ENCODE peak calls at places on chromosomes 1 and 21, in six cellular contexts. One of them, this sample, is unnamed.

GRCh38 chr1:209513226-209513625 is 70.3 kb upstream of the CAMK1G start:
- DNase-seq in HTR-8/SVneo: peak
- DNase-seq in naive thymus-derived CD4-positive, alpha-beta T cell: no peak
- DNase-seq in activated CD4-positive, alpha-beta T cell treated with anti-CD3 and anti-CD28 coated beads for 48 hours: no peak
- DNase-seq in RWPE1: peak
- DNase-seq in A172: peak
- DNase-seq in this sample: no peak

GRCh38 chr1:173417563-173417962 is 59.6 kb upstream of the PRDX6 start:
- DNase-seq in HTR-8/SVneo: no peak
- DNase-seq in naive thymus-derived CD4-positive, alpha-beta T cell: no peak
- DNase-seq in activated CD4-positive, alpha-beta T cell treated with anti-CD3 and anti-CD28 coated beads for 48 hours: no peak
- DNase-seq in RWPE1: no peak
- DNase-seq in A172: no peak
- DNase-seq in this sample: no peak

GRCh38 chr1:53288247-53289049 is 39.4 kb downstream of the LRP8 start:
- DNase-seq in HTR-8/SVneo: no peak
- DNase-seq in naive thymus-derived CD4-positive, alpha-beta T cell: no peak
- DNase-seq in activated CD4-positive, alpha-beta T cell treated with anti-CD3 and anti-CD28 coated beads for 48 hours: no peak
- DNase-seq in RWPE1: no peak
- DNase-seq in A172: no peak
- DNase-seq in this sample: no peak

GRCh38 chr1:29195875-29196274 is 14.2 kb upstream of the SRSF4 start:
- DNase-seq in HTR-8/SVneo: no peak
- DNase-seq in naive thymus-derived CD4-positive, alpha-beta T cell: no peak
- DNase-seq in activated CD4-positive, alpha-beta T cell treated with anti-CD3 and anti-CD28 coated beads for 48 hours: no peak
- DNase-seq in RWPE1: no peak
- DNase-seq in A172: no peak
- DNase-seq in this sample: no peak

GRCh38 chr1:209590405-209590804 is 6.9 kb downstream of the CAMK1G start:
- DNase-seq in HTR-8/SVneo: no peak
- DNase-seq in naive thymus-derived CD4-positive, alpha-beta T cell: no peak
- DNase-seq in activated CD4-positive, alpha-beta T cell treated with anti-CD3 and anti-CD28 coated beads for 48 hours: no peak
- DNase-seq in RWPE1: no peak
- DNase-seq in A172: peak
- DNase-seq in this sample: no peak

GRCh38 chr1:107162745-107163144 is 21.9 kb downstream of the NTNG1 start:
- DNase-seq in HTR-8/SVneo: no peak
- DNase-seq in naive thymus-derived CD4-positive, alpha-beta T cell: no peak
- DNase-seq in activated CD4-positive, alpha-beta T cell treated with anti-CD3 and anti-CD28 coated beads for 48 hours: no peak
- DNase-seq in RWPE1: no peak
- DNase-seq in A172: no peak
- DNase-seq in this sample: no peak

GRCh38 chr1:225426395-225427248 is 1.2 kb downstream of the LBR start:
- DNase-seq in HTR-8/SVneo: peak
- DNase-seq in naive thymus-derived CD4-positive, alpha-beta T cell: peak
- DNase-seq in activated CD4-positive, alpha-beta T cell treated with anti-CD3 and anti-CD28 coated beads for 48 hours: peak
- DNase-seq in RWPE1: peak
- DNase-seq in A172: no peak
- DNase-seq in this sample: peak

GRCh38 chr21:45264919-45265515 is 22.7 kb downstream of the POFUT2 start:
- DNase-seq in HTR-8/SVneo: no peak
- DNase-seq in naive thymus-derived CD4-positive, alpha-beta T cell: no peak
- DNase-seq in activated CD4-positive, alpha-beta T cell treated with anti-CD3 and anti-CD28 coated beads for 48 hours: no peak
- DNase-seq in RWPE1: no peak
- DNase-seq in A172: no peak
- DNase-seq in this sample: no peak

GRCh38 chr1:74584185-74584584 is 71.8 kb upstream of the LRRC53 start:
- DNase-seq in HTR-8/SVneo: no peak
- DNase-seq in naive thymus-derived CD4-positive, alpha-beta T cell: no peak
- DNase-seq in activated CD4-positive, alpha-beta T cell treated with anti-CD3 and anti-CD28 coated beads for 48 hours: no peak
- DNase-seq in RWPE1: no peak
- DNase-seq in A172: no peak
- DNase-seq in this sample: no peak

GRCh38 chr1:203652718-203653461 is 26.3 kb downstream of the ATP2B4 start:
- DNase-seq in HTR-8/SVneo: no peak
- DNase-seq in naive thymus-derived CD4-positive, alpha-beta T cell: peak
- DNase-seq in activated CD4-positive, alpha-beta T cell treated with anti-CD3 and anti-CD28 coated beads for 48 hours: no peak
- DNase-seq in RWPE1: no peak
- DNase-seq in A172: no peak
- DNase-seq in this sample: no peak

GRCh38 chr21:25179116-25179515 is 428.2 kb downstream of the MRPL39 start:
- DNase-seq in HTR-8/SVneo: no peak
- DNase-seq in naive thymus-derived CD4-positive, alpha-beta T cell: no peak
- DNase-seq in activated CD4-positive, alpha-beta T cell treated with anti-CD3 and anti-CD28 coated beads for 48 hours: no peak
- DNase-seq in RWPE1: no peak
- DNase-seq in A172: peak
- DNase-seq in this sample: no peak

GRCh38 chr1:35210306-35211112 is 17.6 kb upstream of the SFPQ start:
- DNase-seq in HTR-8/SVneo: no peak
- DNase-seq in naive thymus-derived CD4-positive, alpha-beta T cell: no peak
- DNase-seq in activated CD4-positive, alpha-beta T cell treated with anti-CD3 and anti-CD28 coated beads for 48 hours: no peak
- DNase-seq in RWPE1: no peak
- DNase-seq in A172: no peak
- DNase-seq in this sample: no peak

GRCh38 chr1:187275346-187275745 is 446.6 kb downstream of the PLA2G4A start:
- DNase-seq in HTR-8/SVneo: no peak
- DNase-seq in naive thymus-derived CD4-positive, alpha-beta T cell: no peak
- DNase-seq in activated CD4-positive, alpha-beta T cell treated with anti-CD3 and anti-CD28 coated beads for 48 hours: no peak
- DNase-seq in RWPE1: no peak
- DNase-seq in A172: no peak
- DNase-seq in this sample: no peak

GRCh38 chr1:145858238-145858936 is 494 bp downstream of the PIAS3 start:
- DNase-seq in HTR-8/SVneo: no peak
- DNase-seq in naive thymus-derived CD4-positive, alpha-beta T cell: no peak
- DNase-seq in activated CD4-positive, alpha-beta T cell treated with anti-CD3 and anti-CD28 coated beads for 48 hours: peak
- DNase-seq in RWPE1: peak
- DNase-seq in A172: peak
- DNase-seq in this sample: peak

This sample was measured in activated naive CD8-positive, alpha-beta T cell treated with anti-CD3 and anti-CD28 coated beads for 36 hours.